ENCODE peak calls at places on chromosome 7, in ten cellular contexts. One of them, this sample, is unnamed.

GRCh38 chr7:31788445-31788844 is 101.4 kb downstream of the PPP1R17 start:
- DNase-seq in iPS DF 6.9: no peak
- DNase-seq in cardiac muscle cell: no peak
- DNase-seq in aorta: no peak
- DNase-seq in osteoblast: no peak
- DNase-seq in transverse colon: no peak
- DNase-seq in WERI-Rb-1: no peak
- DNase-seq in neuronal stem cell: no peak
- DNase-seq in GM23338: no peak
- DNase-seq in tibial artery: no peak
- DNase-seq in this sample: no peak

GRCh38 chr7:78768859-78769258 is 684.6 kb downstream of the MAGI2 start:
- DNase-seq in WERI-Rb-1: no peak
- DNase-seq in neuronal stem cell: no peak
- DNase-seq in cardiac muscle cell: no peak
- DNase-seq in tibial artery: no peak
- DNase-seq in iPS DF 6.9: no peak
- DNase-seq in transverse colon: no peak
- DNase-seq in aorta: no peak
- DNase-seq in osteoblast: no peak
- DNase-seq in GM23338: peak
- DNase-seq in this sample: no peak

GRCh38 chr7:115678049-115678982 is 352.2 kb downstream of the TFEC start:
- DNase-seq in GM23338: no peak
- DNase-seq in WERI-Rb-1: no peak
- DNase-seq in osteoblast: no peak
- DNase-seq in iPS DF 6.9: no peak
- DNase-seq in aorta: no peak
- DNase-seq in transverse colon: peak
- DNase-seq in neuronal stem cell: no peak
- DNase-seq in tibial artery: no peak
- DNase-seq in cardiac muscle cell: peak
- DNase-seq in this sample: peak

GRCh38 chr7:70379210-70379609 is 752.7 kb upstream of the GALNT17 start:
- DNase-seq in aorta: no peak
- DNase-seq in GM23338: no peak
- DNase-seq in iPS DF 6.9: no peak
- DNase-seq in transverse colon: no peak
- DNase-seq in cardiac muscle cell: no peak
- DNase-seq in tibial artery: peak
- DNase-seq in WERI-Rb-1: no peak
- DNase-seq in osteoblast: no peak
- DNase-seq in neuronal stem cell: no peak
- DNase-seq in this sample: no peak

GRCh38 chr7:131544021-131544420 is 12.4 kb downstream of the PODXL start:
- DNase-seq in WERI-Rb-1: no peak
- DNase-seq in neuronal stem cell: no peak
- DNase-seq in GM23338: no peak
- DNase-seq in transverse colon: no peak
- DNase-seq in cardiac muscle cell: no peak
- DNase-seq in tibial artery: no peak
- DNase-seq in aorta: peak
- DNase-seq in iPS DF 6.9: no peak
- DNase-seq in osteoblast: peak
- DNase-seq in this sample: no peak

GRCh38 chr7:47722126-47722525 is 140.2 kb upstream of the TNS3 start:
- DNase-seq in cardiac muscle cell: no peak
- DNase-seq in transverse colon: no peak
- DNase-seq in neuronal stem cell: no peak
- DNase-seq in iPS DF 6.9: no peak
- DNase-seq in tibial artery: no peak
- DNase-seq in GM23338: no peak
- DNase-seq in osteoblast: no peak
- DNase-seq in WERI-Rb-1: no peak
- DNase-seq in aorta: no peak
- DNase-seq in this sample: no peak

GRCh38 chr7:66150471-66150870 is 35.8 kb downstream of the CRCP start:
- DNase-seq in transverse colon: peak
- DNase-seq in tibial artery: peak
- DNase-seq in WERI-Rb-1: no peak
- DNase-seq in aorta: no peak
- DNase-seq in neuronal stem cell: no peak
- DNase-seq in cardiac muscle cell: peak
- DNase-seq in GM23338: no peak
- DNase-seq in osteoblast: peak
- DNase-seq in iPS DF 6.9: no peak
- DNase-seq in this sample: no peak

GRCh38 chr7:69374036-69374420 is 224.2 kb upstream of the AUTS2 start:
- DNase-seq in transverse colon: peak
- DNase-seq in tibial artery: no peak
- DNase-seq in cardiac muscle cell: peak
- DNase-seq in GM23338: no peak
- DNase-seq in osteoblast: no peak
- DNase-seq in iPS DF 6.9: no peak
- DNase-seq in neuronal stem cell: no peak
- DNase-seq in aorta: no peak
- DNase-seq in WERI-Rb-1: no peak
- DNase-seq in this sample: no peak

GRCh38 chr7:20454202-20454601 is 123.5 kb downstream of the ITGB8 start:
- DNase-seq in neuronal stem cell: no peak
- DNase-seq in WERI-Rb-1: no peak
- DNase-seq in GM23338: no peak
- DNase-seq in aorta: no peak
- DNase-seq in osteoblast: no peak
- DNase-seq in tibial artery: no peak
- DNase-seq in iPS DF 6.9: no peak
- DNase-seq in transverse colon: no peak
- DNase-seq in cardiac muscle cell: no peak
- DNase-seq in this sample: no peak

GRCh38 chr7:91894781-91895480 is 14.4 kb upstream of the MTERF1 start:
- DNase-seq in tibial artery: no peak
- DNase-seq in iPS DF 6.9: no peak
- DNase-seq in transverse colon: no peak
- DNase-seq in neuronal stem cell: no peak
- DNase-seq in aorta: no peak
- DNase-seq in osteoblast: no peak
- DNase-seq in cardiac muscle cell: peak
- DNase-seq in GM23338: no peak
- DNase-seq in WERI-Rb-1: no peak
- DNase-seq in this sample: no peak

GRCh38 chr7:158187055-158187770 is 400.4 kb downstream of the PTPRN2 start:
- DNase-seq in transverse colon: no peak
- DNase-seq in neuronal stem cell: no peak
- DNase-seq in iPS DF 6.9: no peak
- DNase-seq in WERI-Rb-1: no peak
- DNase-seq in tibial artery: no peak
- DNase-seq in osteoblast: no peak
- DNase-seq in cardiac muscle cell: no peak
- DNase-seq in aorta: no peak
- DNase-seq in GM23338: no peak
- DNase-seq in this sample: no peak

GRCh38 chr7:45036317-45036716 is 36.3 kb downstream of the CCM2 start:
- DNase-seq in iPS DF 6.9: no peak
- DNase-seq in cardiac muscle cell: no peak
- DNase-seq in WERI-Rb-1: no peak
- DNase-seq in transverse colon: no peak
- DNase-seq in neuronal stem cell: no peak
- DNase-seq in tibial artery: no peak
- DNase-seq in osteoblast: no peak
- DNase-seq in GM23338: no peak
- DNase-seq in aorta: peak
- DNase-seq in this sample: no peak

GRCh38 chr7:105136221-105136620 is 122.2 kb downstream of the KMT2E start:
- DNase-seq in osteoblast: peak
- DNase-seq in WERI-Rb-1: no peak
- DNase-seq in transverse colon: no peak
- DNase-seq in aorta: no peak
- DNase-seq in tibial artery: no peak
- DNase-seq in GM23338: peak
- DNase-seq in neuronal stem cell: no peak
- DNase-seq in iPS DF 6.9: no peak
- DNase-seq in cardiac muscle cell: no peak
- DNase-seq in this sample: no peak

GRCh38 chr7:5528815-5529442 is 105.3 kb upstream of the TNRC18 start:
- DNase-seq in cardiac muscle cell: peak
- DNase-seq in aorta: no peak
- DNase-seq in transverse colon: no peak
- DNase-seq in iPS DF 6.9: no peak
- DNase-seq in osteoblast: peak
- DNase-seq in neuronal stem cell: no peak
- DNase-seq in GM23338: no peak
- DNase-seq in WERI-Rb-1: no peak
- DNase-seq in tibial artery: no peak
- DNase-seq in this sample: no peak

GRCh38 chr7:5528071-5528814 is 104.6 kb upstream of the TNRC18 start:
- DNase-seq in tibial artery: peak
- DNase-seq in cardiac muscle cell: peak
- DNase-seq in iPS DF 6.9: no peak
- DNase-seq in neuronal stem cell: no peak
- DNase-seq in WERI-Rb-1: no peak
- DNase-seq in transverse colon: peak
- DNase-seq in osteoblast: peak
- DNase-seq in GM23338: no peak
- DNase-seq in aorta: peak
- DNase-seq in this sample: peak

GRCh38 chr7:5533821-5534367 is 110.3 kb upstream of the TNRC18 start:
- DNase-seq in iPS DF 6.9: no peak
- DNase-seq in aorta: no peak
- DNase-seq in osteoblast: peak
- DNase-seq in GM23338: peak
- DNase-seq in cardiac muscle cell: no peak
- DNase-seq in neuronal stem cell: no peak
- DNase-seq in WERI-Rb-1: no peak
- DNase-seq in transverse colon: no peak
- DNase-seq in tibial artery: no peak
- DNase-seq in this sample: no peak

DNA sequence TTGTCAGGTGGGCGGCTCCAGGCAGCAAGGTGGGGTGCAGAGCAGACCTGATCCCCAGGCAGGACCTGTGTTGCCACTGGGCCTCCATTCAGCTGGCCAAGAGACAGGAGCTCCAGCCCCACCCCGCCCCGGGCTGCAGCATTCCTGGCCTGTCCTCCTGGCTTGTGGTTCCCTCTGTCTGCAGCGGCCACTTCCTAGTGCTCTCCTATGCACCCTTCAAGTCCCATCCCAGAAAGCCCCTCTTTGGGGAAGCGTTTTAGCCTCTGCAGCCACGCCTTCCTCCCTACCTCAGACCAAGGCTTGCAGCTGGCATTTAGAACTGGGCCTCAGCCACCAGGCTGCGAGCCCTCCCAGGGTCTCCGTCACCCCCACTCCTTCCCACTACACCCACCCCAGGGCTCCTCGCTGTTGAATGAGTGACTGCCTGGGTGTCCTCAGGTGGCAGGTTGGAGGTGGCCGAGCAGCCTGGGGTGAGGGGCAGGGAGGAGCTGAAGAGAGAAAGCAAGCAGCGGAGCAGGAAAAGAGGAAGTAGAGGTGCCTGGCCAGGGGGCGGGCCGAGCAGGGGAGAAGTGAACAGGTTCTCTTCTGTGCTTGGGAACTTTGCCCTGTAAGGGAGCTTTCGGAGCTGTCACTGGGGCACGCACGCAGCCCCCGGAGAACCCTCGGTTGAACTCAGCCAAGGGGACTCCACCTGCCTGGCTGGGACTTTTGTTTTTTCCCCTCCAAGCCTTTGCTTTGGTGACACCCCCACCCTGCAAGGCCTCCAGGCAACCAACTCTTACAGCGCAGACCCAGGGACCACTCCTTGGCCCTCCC is 109.1 kb upstream of the TNRC18 start:
- DNase-seq in transverse colon: peak
- DNase-seq in cardiac muscle cell: no peak
- DNase-seq in neuronal stem cell: no peak
- DNase-seq in tibial artery: peak
- DNase-seq in osteoblast: peak
- DNase-seq in GM23338: peak
- DNase-seq in aorta: peak
- DNase-seq in iPS DF 6.9: no peak
- DNase-seq in WERI-Rb-1: no peak
- DNase-seq in this sample: peak
- H3K4me3 ChIP-seq in transverse colon: peak
- H3K4me3 ChIP-seq in cardiac muscle cell: no peak
- H3K4me3 ChIP-seq in neuronal stem cell: no peak
- H3K4me3 ChIP-seq in tibial artery: peak
- H3K4me3 ChIP-seq in osteoblast: no peak
- H3K4me3 ChIP-seq in GM23338: peak
- H3K4me3 ChIP-seq in aorta: no peak
- H3K4me3 ChIP-seq in iPS DF 6.9: no peak
- H3K4me3 ChIP-seq in WERI-Rb-1: no peak
- H3K4me3 ChIP-seq in this sample: peak

DNA sequence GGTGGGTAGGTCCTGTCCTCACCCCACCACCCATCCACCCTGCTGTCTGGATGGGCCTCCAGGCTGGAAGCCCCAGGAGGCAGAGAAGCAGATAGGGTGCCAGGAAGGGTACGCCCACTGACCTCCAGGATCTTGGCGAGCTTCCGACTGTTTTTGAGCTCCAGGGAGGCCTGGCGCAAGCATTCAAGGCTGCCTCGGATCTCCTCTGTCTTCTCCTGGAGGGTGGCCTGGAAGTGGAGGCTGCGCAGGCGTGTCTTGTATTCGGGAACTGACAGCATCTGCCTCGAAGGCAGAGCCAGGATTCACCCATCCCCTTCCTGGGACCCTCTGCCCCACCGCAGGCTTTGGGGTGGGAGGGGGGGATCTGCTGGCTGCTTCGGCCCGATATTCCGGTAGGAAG is 48.4 kb downstream of the GRID2IP start:
- DNase-seq in osteoblast: no peak
- DNase-seq in cardiac muscle cell: no peak
- DNase-seq in aorta: no peak
- DNase-seq in neuronal stem cell: no peak
- DNase-seq in WERI-Rb-1: no peak
- DNase-seq in GM23338: no peak
- DNase-seq in tibial artery: no peak
- DNase-seq in iPS DF 6.9: no peak
- DNase-seq in transverse colon: no peak
- DNase-seq in this sample: no peak
- H3K4me3 ChIP-seq in osteoblast: no peak
- H3K4me3 ChIP-seq in cardiac muscle cell: peak
- H3K4me3 ChIP-seq in aorta: no peak
- H3K4me3 ChIP-seq in neuronal stem cell: no peak
- H3K4me3 ChIP-seq in WERI-Rb-1: no peak
- H3K4me3 ChIP-seq in GM23338: peak
- H3K4me3 ChIP-seq in tibial artery: peak
- H3K4me3 ChIP-seq in iPS DF 6.9: peak
- H3K4me3 ChIP-seq in transverse colon: peak
- H3K4me3 ChIP-seq in this sample: peak

GRCh38 chr7:30642789-30643188 is 39.5 kb downstream of the CRHR2 start:
- DNase-seq in tibial artery: no peak
- DNase-seq in GM23338: no peak
- DNase-seq in neuronal stem cell: no peak
- DNase-seq in iPS DF 6.9: no peak
- DNase-seq in WERI-Rb-1: no peak
- DNase-seq in transverse colon: no peak
- DNase-seq in aorta: no peak
- DNase-seq in osteoblast: peak
- DNase-seq in cardiac muscle cell: no peak
- DNase-seq in this sample: no peak
- H3K4me3 ChIP-seq in tibial artery: no peak
- H3K4me3 ChIP-seq in GM23338: peak
- H3K4me3 ChIP-seq in neuronal stem cell: no peak
- H3K4me3 ChIP-seq in iPS DF 6.9: peak
- H3K4me3 ChIP-seq in WERI-Rb-1: no peak
- H3K4me3 ChIP-seq in transverse colon: no peak
- H3K4me3 ChIP-seq in aorta: no peak
- H3K4me3 ChIP-seq in osteoblast: no peak
- H3K4me3 ChIP-seq in cardiac muscle cell: peak
- H3K4me3 ChIP-seq in this sample: no peak

GRCh38 chr7:113087278-113087998 is 811 bp upstream of the GPR85 start:
- DNase-seq in neuronal stem cell: no peak
- DNase-seq in GM23338: peak
- DNase-seq in tibial artery: no peak
- DNase-seq in iPS DF 6.9: no peak
- DNase-seq in osteoblast: peak
- DNase-seq in cardiac muscle cell: peak
- DNase-seq in WERI-Rb-1: no peak
- DNase-seq in transverse colon: no peak
- DNase-seq in aorta: no peak
- DNase-seq in this sample: no peak
- H3K4me3 ChIP-seq in neuronal stem cell: no peak
- H3K4me3 ChIP-seq in GM23338: peak
- H3K4me3 ChIP-seq in tibial artery: peak
- H3K4me3 ChIP-seq in iPS DF 6.9: no peak
- H3K4me3 ChIP-seq in osteoblast: peak
- H3K4me3 ChIP-seq in cardiac muscle cell: no peak
- H3K4me3 ChIP-seq in WERI-Rb-1: no peak
- H3K4me3 ChIP-seq in transverse colon: no peak
- H3K4me3 ChIP-seq in aorta: peak
- H3K4me3 ChIP-seq in this sample: no peak

This sample was measured in prostate gland.